ENCODE peak calls at places on chromosomes 13 and 19, in ten cellular contexts. Z is breast epithelium, F is ascending aorta, A is prostate gland, Q is IMR-90, D is Panc1, I is Caco-2, W is mucosa of descending colon, E is spleen, J is endodermal cell. V is an unnamed sample. For H3K4me1, the result is how much of the 10 kb centered on the place peaks cover.

GRCh38 chr19:50943074-50943828 is 9.6 kb downstream of the KLK5 start:
- DNase-seq in Z (no peak), F (no peak), A (no peak), Q (no peak), D (no peak), I (no peak), W (no peak), E (no peak), J (no peak), V (no peak)

GRCh38 chr13:95503662-95504061 is 48.9 kb upstream of the CLDN10 start:
- DNase-seq in Z (no peak), F (no peak), A (no peak), Q (no peak), D (no peak), I (no peak), W (no peak), E (no peak), J (no peak), V (no peak)

GRCh38 chr19:40147693-40148347 is 43.4 kb upstream of the MAP3K10 start:
- DNase-seq in Z (no peak), F (peak), A (no peak), Q (peak), D (peak), I (no peak), W (no peak), E (no peak), J (no peak), V (no peak)

GRCh38 chr13:42277618-42278276 is 5.8 kb downstream of the AKAP11 start:
- DNase-seq in Z (no peak), F (no peak), A (no peak), Q (peak), D (no peak), I (no peak), W (no peak), E (no peak), J (no peak), V (no peak)

GRCh38 chr19:29098863-29099481 is 114.0 kb downstream of the UQCRFS1 start:
- DNase-seq in Z (peak), F (peak), A (no peak), Q (peak), D (peak), I (no peak), W (peak), E (peak), J (no peak), V (peak)

GRCh38 chr19:43639507-43640423 is at the start of gene CADM4:
- DNase-seq in Z (peak), F (no peak), A (peak), Q (no peak), D (no peak), I (peak), W (peak), E (peak), J (peak), V (peak)

GRCh38 chr19:4337906-4338440 is 654 bp downstream of the STAP2 start:
- DNase-seq in Z (peak), F (no peak), A (no peak), Q (no peak), D (no peak), I (peak), W (peak), E (no peak), J (peak), V (no peak)

GRCh38 chr13:84076280-84076679 is 194.0 kb upstream of the SLITRK1 start:
- DNase-seq in Z (no peak), F (no peak), A (no peak), Q (no peak), D (no peak), I (no peak), W (no peak), E (no peak), J (no peak), V (no peak)

GRCh38 chr13:40980466-40980865 is 38.6 kb downstream of the ELF1 start:
- DNase-seq in Z (no peak), F (no peak), A (no peak), Q (no peak), D (no peak), I (no peak), W (no peak), E (no peak), J (no peak), V (no peak)

GRCh38 chr13:63403726-63404125 is 1988.1 kb upstream of the PCDH20 start:
- DNase-seq in Z (no peak), F (no peak), A (no peak), Q (no peak), D (no peak), I (no peak), W (no peak), E (no peak), J (no peak), V (no peak)

GRCh38 chr19:55259540-55260210 is 858 bp upstream of the PPP6R1 start:
- DNase-seq in Z (no peak), F (no peak), A (no peak), Q (no peak), D (no peak), I (no peak), W (no peak), E (peak), J (peak), V (peak)

GRCh38 chr19:2375341-2376121 is 15.5 kb downstream of the TMPRSS9 start:
- DNase-seq in Z (no peak), F (no peak), A (no peak), Q (no peak), D (no peak), I (no peak), W (no peak), E (no peak), J (no peak), V (no peak)

DNA sequence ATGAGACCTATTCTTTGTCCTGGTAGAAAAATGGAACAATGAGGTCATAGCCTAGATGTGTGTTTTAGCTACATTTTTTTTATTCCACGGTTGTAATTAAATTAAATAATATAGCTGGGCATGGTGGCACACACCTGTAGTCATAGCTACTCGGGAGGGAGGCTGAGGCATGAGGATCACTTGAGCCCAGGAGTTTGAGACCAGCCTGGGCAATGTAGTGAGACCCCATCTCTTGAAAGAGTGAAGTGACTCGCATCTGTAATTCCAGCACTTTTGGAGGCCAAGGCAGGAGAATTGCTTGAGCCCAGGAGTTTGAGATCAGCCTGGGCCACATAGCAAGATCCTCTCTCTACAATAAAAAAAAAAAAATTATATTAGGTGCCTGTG is 11.7 kb upstream of the CBLC start:
- DNase-seq in Z (no peak), F (no peak), A (no peak), Q (no peak), D (no peak), I (no peak), W (no peak), E (no peak), J (no peak), V (no peak)
- H3K4me1 ChIP-seq in Z (under half), F (under half), A (under half), Q (under half), D (under half), I (under half), W (under half), E (half or more), J (under half), V (under half)

GRCh38 chr19:32367063-32367462 is 21.7 kb downstream of the ZNF507 start:
- DNase-seq in Z (no peak), F (no peak), A (no peak), Q (no peak), D (no peak), I (no peak), W (no peak), E (no peak), J (no peak), V (no peak)

GRCh38 chr19:32364040-32364439 is 18.6 kb downstream of the ZNF507 start:
- DNase-seq in Z (no peak), F (no peak), A (no peak), Q (no peak), D (no peak), I (no peak), W (no peak), E (no peak), J (no peak), V (no peak)

GRCh38 chr19:32372726-32373613 is 27.6 kb downstream of the ZNF507 start:
- DNase-seq in Z (no peak), F (no peak), A (no peak), Q (no peak), D (peak), I (peak), W (no peak), E (no peak), J (no peak), V (no peak)

GRCh38 chr19:32367948-32368536 is 22.6 kb downstream of the ZNF507 start:
- DNase-seq in Z (no peak), F (no peak), A (no peak), Q (no peak), D (no peak), I (no peak), W (no peak), E (no peak), J (no peak), V (no peak)

DNA sequence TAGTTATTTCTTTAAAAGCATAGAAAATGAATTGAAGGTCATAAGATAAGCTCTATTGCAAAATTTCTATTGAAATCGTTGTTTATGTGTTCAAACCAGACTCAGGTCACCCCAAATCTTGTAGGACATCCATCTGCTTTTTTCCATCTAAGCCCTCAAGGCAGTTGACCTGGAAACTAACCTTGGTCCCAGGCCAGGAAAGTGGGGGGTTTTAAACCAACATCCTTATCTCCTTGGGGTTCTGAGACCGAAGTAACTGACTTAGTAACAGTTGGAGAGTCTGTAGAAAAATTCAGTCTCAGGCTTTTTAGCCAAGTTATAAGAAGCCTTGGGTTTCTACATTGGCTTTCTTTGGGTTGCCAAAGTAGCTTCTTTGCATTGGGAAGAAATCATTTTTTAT is 23.4 kb downstream of the ZNF507 start:
- DNase-seq in Z (no peak), F (no peak), A (no peak), Q (no peak), D (no peak), I (no peak), W (no peak), E (no peak), J (no peak), V (no peak)
- H3K4me3 ChIP-seq in Z (no peak), F (no peak), A (no peak), Q (no peak), D (no peak), I (no peak), W (no peak), E (no peak), J (no peak), V (no peak)

GRCh38 chr13:111461445-111462149 is 141.2 kb downstream of the TEX29 start:
- DNase-seq in Z (no peak), F (no peak), A (no peak), Q (no peak), D (no peak), I (no peak), W (no peak), E (no peak), J (peak), V (no peak)
- H3K4me1 ChIP-seq in Z (under half), F (under half), A (under half), Q (under half), D (under half), I (under half), W (under half), E (under half), J (under half), V (under half)

DNA sequence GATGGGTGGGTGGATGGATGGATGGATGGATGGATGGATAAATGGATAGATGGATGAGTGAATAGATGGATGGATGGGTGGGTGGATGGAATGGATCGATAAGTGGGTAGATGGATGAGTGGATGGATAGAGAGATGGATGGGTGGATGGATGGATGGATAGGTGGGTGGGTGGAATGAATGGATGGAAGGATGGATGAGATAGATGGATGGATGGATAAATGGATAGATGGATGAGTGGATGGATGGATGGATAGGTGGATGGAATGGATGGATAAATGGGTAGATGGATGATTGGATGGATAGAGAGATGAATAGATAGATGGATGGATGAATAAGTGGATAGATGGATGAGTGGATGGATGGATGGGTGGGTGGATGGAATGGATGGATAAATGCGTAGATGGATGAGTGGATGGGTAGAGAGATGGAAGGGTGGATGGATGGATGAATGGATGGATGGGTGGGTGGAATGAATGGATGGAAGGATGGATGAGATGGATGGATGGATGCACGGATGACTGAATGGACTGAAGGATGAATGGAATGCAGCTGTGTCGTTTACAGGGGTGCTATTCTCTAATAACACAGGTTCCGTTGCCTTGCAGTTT is 21.8 kb downstream of the PRR22 start:
- DNase-seq in Z (no peak), F (no peak), A (no peak), Q (no peak), D (no peak), I (no peak), W (no peak), E (no peak), J (no peak), V (no peak)
- H3K4me3 ChIP-seq in Z (no peak), F (no peak), A (no peak), Q (no peak), D (no peak), I (no peak), W (no peak), E (no peak), J (no peak), V (no peak)

DNA sequence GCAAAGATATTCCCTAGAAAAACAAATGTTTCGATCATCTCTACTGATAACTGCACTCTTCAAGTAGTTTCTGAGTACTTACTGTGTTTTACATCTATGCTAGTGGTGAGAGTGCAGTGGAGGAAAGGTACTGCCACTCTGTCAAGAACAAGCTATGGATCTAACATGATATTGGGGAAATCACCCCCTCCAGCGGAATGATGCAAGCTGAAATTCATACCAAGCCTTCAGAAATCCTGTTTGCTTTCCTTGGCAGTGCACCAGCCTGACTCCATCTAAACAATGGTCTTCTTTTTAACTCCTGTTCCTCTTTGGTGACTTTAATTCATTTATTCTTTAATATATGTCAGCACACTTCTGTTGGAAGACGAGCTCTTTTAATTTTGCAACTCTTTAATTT is 238.0 kb downstream of the PCDH9 start:
- DNase-seq in Z (no peak), F (no peak), A (no peak), Q (peak), D (no peak), I (no peak), W (no peak), E (no peak), J (no peak), V (no peak)
- H3K4me1 ChIP-seq in Z (under half), F (under half), A (under half), Q (under half), D (under half), I (under half), W (under half), E (under half), J (under half), V (under half)

GRCh38 chr13:45011198-45011597 is 21.9 kb downstream of the GPALPP1 start:
- DNase-seq in Z (no peak), F (no peak), A (no peak), Q (no peak), D (no peak), I (no peak), W (no peak), E (no peak), J (no peak), V (no peak)

GRCh38 chr13:45016792-45017425 is 27.6 kb downstream of the GPALPP1 start:
- DNase-seq in Z (no peak), F (no peak), A (no peak), Q (no peak), D (no peak), I (no peak), W (no peak), E (no peak), J (no peak), V (no peak)

GRCh38 chr13:45021250-45021649 is 31.9 kb downstream of the GPALPP1 start:
- DNase-seq in Z (no peak), F (no peak), A (no peak), Q (peak), D (no peak), I (no peak), W (no peak), E (no peak), J (no peak), V (no peak)

DNA sequence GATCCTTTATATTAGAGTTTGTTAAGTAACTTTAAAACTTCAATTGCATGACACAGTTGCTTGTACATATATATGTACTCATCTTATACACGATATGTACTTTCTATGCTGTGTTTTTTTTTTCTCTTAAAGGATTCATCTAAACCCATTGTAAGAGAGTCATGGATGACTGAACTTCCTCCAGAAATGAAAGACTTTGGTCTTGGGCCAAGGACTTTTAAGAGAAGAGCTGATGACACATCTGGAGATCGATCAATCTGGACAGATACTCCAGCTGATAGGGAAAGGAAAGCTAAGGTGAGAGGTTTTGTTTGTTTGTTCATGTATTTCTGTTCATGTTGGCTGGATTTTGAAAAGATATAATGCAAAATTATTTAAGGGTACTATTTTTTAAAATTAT is 26.0 kb downstream of the GPALPP1 start:
- DNase-seq in Z (no peak), F (no peak), A (no peak), Q (peak), D (no peak), I (no peak), W (no peak), E (no peak), J (no peak), V (no peak)
- H3K4me3 ChIP-seq in Z (no peak), F (no peak), A (no peak), Q (no peak), D (no peak), I (no peak), W (no peak), E (no peak), J (no peak), V (no peak)